ENCODE peak calls at places on chromosomes 6 and 20, in nine cellular contexts. One of them, this sample, is unnamed.

GRCh38 chr20:49751397-49751735 is 37.7 kb upstream of the B4GALT5 start:
- DNase-seq in OCI-LY7: no peak
- DNase-seq in sigmoid colon: peak; percentile 67
- DNase-seq in MCF 10A: no peak
- DNase-seq in hepatocyte: no peak
- DNase-seq in ovary: peak; percentile 33
- DNase-seq in A549: no peak
- DNase-seq in astrocyte of the spinal cord: no peak
- DNase-seq in cardiac fibroblast: peak; percentile 37
- DNase-seq in this sample: no peak

GRCh38 chr6:158408552-158409130 is 96.4 kb downstream of the TULP4 start:
- DNase-seq in ovary: peak; percentile 53
- DNase-seq in A549: no peak
- DNase-seq in MCF 10A: peak; percentile 11
- DNase-seq in OCI-LY7: no peak
- DNase-seq in sigmoid colon: peak; percentile 68
- DNase-seq in cardiac fibroblast: peak; percentile 93
- DNase-seq in hepatocyte: no peak
- DNase-seq in astrocyte of the spinal cord: peak; percentile 87
- DNase-seq in this sample: no peak

GRCh38 chr6:1802495-1803395 is 193.0 kb downstream of the FOXC1 start:
- DNase-seq in cardiac fibroblast: peak; percentile 21
- DNase-seq in hepatocyte: no peak
- DNase-seq in sigmoid colon: no peak
- DNase-seq in OCI-LY7: no peak
- DNase-seq in MCF 10A: no peak
- DNase-seq in astrocyte of the spinal cord: no peak
- DNase-seq in ovary: no peak
- DNase-seq in A549: no peak
- DNase-seq in this sample: no peak

GRCh38 chr20:61437280-61438206 is 185.5 kb downstream of the CDH4 start:
- DNase-seq in MCF 10A: peak; percentile 89
- DNase-seq in cardiac fibroblast: peak; percentile 83
- DNase-seq in A549: no peak
- DNase-seq in sigmoid colon: no peak
- DNase-seq in OCI-LY7: no peak
- DNase-seq in hepatocyte: no peak
- DNase-seq in astrocyte of the spinal cord: peak; percentile 93
- DNase-seq in ovary: no peak
- DNase-seq in this sample: no peak

GRCh38 chr6:4008324-4009047 is 70.5 kb downstream of the FAM217A start:
- DNase-seq in cardiac fibroblast: peak; percentile 90
- DNase-seq in MCF 10A: peak; percentile 79
- DNase-seq in astrocyte of the spinal cord: peak; percentile 88
- DNase-seq in A549: peak; percentile 43
- DNase-seq in hepatocyte: peak; percentile 88
- DNase-seq in sigmoid colon: no peak
- DNase-seq in OCI-LY7: peak; percentile 66
- DNase-seq in ovary: no peak
- DNase-seq in this sample: no peak

GRCh38 chr6:170464524-170464979 is 88.6 kb downstream of the PSMB1 start:
- DNase-seq in cardiac fibroblast: no peak
- DNase-seq in hepatocyte: no peak
- DNase-seq in MCF 10A: no peak
- DNase-seq in astrocyte of the spinal cord: no peak
- DNase-seq in OCI-LY7: no peak
- DNase-seq in ovary: no peak
- DNase-seq in A549: no peak
- DNase-seq in sigmoid colon: no peak
- DNase-seq in this sample: no peak

GRCh38 chr20:8073024-8073832 is 53.7 kb upstream of the TMX4 start:
- DNase-seq in ovary: no peak
- DNase-seq in OCI-LY7: no peak
- DNase-seq in hepatocyte: peak; percentile 63
- DNase-seq in MCF 10A: peak; percentile 83
- DNase-seq in sigmoid colon: no peak
- DNase-seq in cardiac fibroblast: peak; percentile 92
- DNase-seq in A549: no peak
- DNase-seq in astrocyte of the spinal cord: peak; percentile 68
- DNase-seq in this sample: no peak

GRCh38 chr20:58854638-58855471 is 2.3 kb downstream of the GNAS start:
- DNase-seq in cardiac fibroblast: no peak
- DNase-seq in ovary: no peak
- DNase-seq in OCI-LY7: no peak
- DNase-seq in sigmoid colon: no peak
- DNase-seq in A549: no peak
- DNase-seq in hepatocyte: no peak
- DNase-seq in astrocyte of the spinal cord: no peak
- DNase-seq in MCF 10A: no peak
- DNase-seq in this sample: no peak

GRCh38 chr20:17525650-17526049 is 5.5 kb downstream of the BFSP1 start:
- DNase-seq in OCI-LY7: peak; percentile 48
- DNase-seq in astrocyte of the spinal cord: no peak
- DNase-seq in cardiac fibroblast: peak; percentile 34
- DNase-seq in hepatocyte: peak; percentile 44
- DNase-seq in MCF 10A: peak; percentile 48
- DNase-seq in A549: peak; percentile 46
- DNase-seq in sigmoid colon: no peak
- DNase-seq in ovary: no peak
- DNase-seq in this sample: no peak

GRCh38 chr6:12555267-12555666 is 161.3 kb upstream of the PHACTR1 start:
- DNase-seq in sigmoid colon: no peak
- DNase-seq in ovary: no peak
- DNase-seq in A549: no peak
- DNase-seq in cardiac fibroblast: peak; percentile 89
- DNase-seq in astrocyte of the spinal cord: peak; percentile 26
- DNase-seq in MCF 10A: peak; percentile 35
- DNase-seq in OCI-LY7: no peak
- DNase-seq in hepatocyte: no peak
- DNase-seq in this sample: no peak

GRCh38 chr20:4633780-4634179 is 87.9 kb upstream of the PRND start:
- DNase-seq in OCI-LY7: no peak
- DNase-seq in astrocyte of the spinal cord: peak; percentile 65
- DNase-seq in ovary: no peak
- DNase-seq in cardiac fibroblast: peak; percentile 80
- DNase-seq in A549: no peak
- DNase-seq in MCF 10A: peak; percentile 22
- DNase-seq in sigmoid colon: no peak
- DNase-seq in hepatocyte: peak; percentile 29
- DNase-seq in this sample: no peak

GRCh38 chr6:85672623-85673022 is 29.9 kb upstream of the SYNCRIP start:
- DNase-seq in sigmoid colon: no peak
- DNase-seq in OCI-LY7: peak; percentile 22
- DNase-seq in A549: no peak
- DNase-seq in hepatocyte: no peak
- DNase-seq in MCF 10A: no peak
- DNase-seq in astrocyte of the spinal cord: no peak
- DNase-seq in cardiac fibroblast: no peak
- DNase-seq in ovary: no peak
- DNase-seq in this sample: no peak

GRCh38 chr6:73308712-73309533 is 45.2 kb downstream of the DPPA5 start:
- DNase-seq in cardiac fibroblast: peak; percentile 35
- DNase-seq in astrocyte of the spinal cord: peak; percentile 25
- DNase-seq in ovary: no peak
- DNase-seq in hepatocyte: peak; percentile 28
- DNase-seq in sigmoid colon: no peak
- DNase-seq in A549: peak; percentile 44
- DNase-seq in MCF 10A: peak; percentile 42
- DNase-seq in OCI-LY7: peak; percentile 61
- DNase-seq in this sample: no peak

GRCh38 chr6:72246926-72247325 is 360.6 kb downstream of the RIMS1 start:
- DNase-seq in ovary: no peak
- DNase-seq in sigmoid colon: no peak
- DNase-seq in hepatocyte: peak; percentile 5
- DNase-seq in astrocyte of the spinal cord: no peak
- DNase-seq in cardiac fibroblast: no peak
- DNase-seq in A549: no peak
- DNase-seq in MCF 10A: no peak
- DNase-seq in OCI-LY7: no peak
- DNase-seq in this sample: no peak

GRCh38 chr20:2742934-2743559 is 50.5 kb downstream of the EBF4 start:
- DNase-seq in hepatocyte: peak; percentile 83
- DNase-seq in astrocyte of the spinal cord: peak; percentile 49
- DNase-seq in A549: peak; percentile 87
- DNase-seq in OCI-LY7: peak; percentile 70
- DNase-seq in sigmoid colon: peak; percentile 76
- DNase-seq in cardiac fibroblast: peak; percentile 71
- DNase-seq in MCF 10A: peak; percentile 64
- DNase-seq in ovary: peak; percentile 37
- DNase-seq in this sample: peak; percentile 67

GRCh38 chr6:154951400-154952200 is 43.5 kb upstream of the TIAM2 start:
- DNase-seq in MCF 10A: peak; percentile 35
- DNase-seq in cardiac fibroblast: no peak
- DNase-seq in A549: no peak
- DNase-seq in sigmoid colon: no peak
- DNase-seq in astrocyte of the spinal cord: no peak
- DNase-seq in ovary: no peak
- DNase-seq in OCI-LY7: peak; percentile 88
- DNase-seq in hepatocyte: no peak
- DNase-seq in this sample: no peak

GRCh38 chr6:63637865-63638445 is 2.4 kb downstream of the PHF3 start:
- DNase-seq in OCI-LY7: no peak
- DNase-seq in A549: no peak
- DNase-seq in hepatocyte: no peak
- DNase-seq in sigmoid colon: no peak
- DNase-seq in ovary: no peak
- DNase-seq in cardiac fibroblast: peak; percentile 22
- DNase-seq in astrocyte of the spinal cord: no peak
- DNase-seq in MCF 10A: no peak
- DNase-seq in this sample: no peak

GRCh38 chr6:63635165-63635562 is 438 bp upstream of the PHF3 start:
- DNase-seq in hepatocyte: no peak
- DNase-seq in ovary: no peak
- DNase-seq in astrocyte of the spinal cord: no peak
- DNase-seq in sigmoid colon: no peak
- DNase-seq in MCF 10A: no peak
- DNase-seq in A549: no peak
- DNase-seq in OCI-LY7: no peak
- DNase-seq in cardiac fibroblast: no peak
- DNase-seq in this sample: no peak

GRCh38 chr6:63634630-63635029 is 972 bp upstream of the PHF3 start:
- DNase-seq in OCI-LY7: peak; percentile 10
- DNase-seq in cardiac fibroblast: no peak
- DNase-seq in ovary: no peak
- DNase-seq in sigmoid colon: no peak
- DNase-seq in MCF 10A: no peak
- DNase-seq in astrocyte of the spinal cord: peak; percentile 20
- DNase-seq in hepatocyte: peak; percentile 12
- DNase-seq in A549: no peak
- DNase-seq in this sample: no peak

GRCh38 chr6:63636516-63636968 is 940 bp downstream of the PHF3 start:
- DNase-seq in MCF 10A: peak; percentile 60
- DNase-seq in hepatocyte: peak; percentile 69
- DNase-seq in A549: peak; percentile 7
- DNase-seq in OCI-LY7: peak; percentile 44
- DNase-seq in sigmoid colon: no peak
- DNase-seq in astrocyte of the spinal cord: peak; percentile 40
- DNase-seq in ovary: peak; percentile 49
- DNase-seq in cardiac fibroblast: peak; percentile 25
- DNase-seq in this sample: peak; percentile 23

GRCh38 chr6:63635563-63636515 is at the start of gene PHF3:
- DNase-seq in OCI-LY7: peak; percentile 96
- DNase-seq in astrocyte of the spinal cord: peak; percentile 91
- DNase-seq in A549: peak; percentile 64
- DNase-seq in cardiac fibroblast: peak; percentile 92
- DNase-seq in hepatocyte: peak; percentile 98
- DNase-seq in MCF 10A: peak; percentile 86
- DNase-seq in ovary: peak; percentile 91
- DNase-seq in sigmoid colon: peak; percentile 95
- DNase-seq in this sample: peak; percentile 85
- TF ChIP-seq CTCF in OCI-LY7: peak; percentile 42
- TF ChIP-seq CTCF in astrocyte of the spinal cord: peak; percentile 25
- TF ChIP-seq CTCF in A549: no peak
- TF ChIP-seq CTCF in cardiac fibroblast: peak; percentile 16
- TF ChIP-seq CTCF in hepatocyte: peak; percentile 29
- TF ChIP-seq CTCF in MCF 10A: peak; percentile 5
- TF ChIP-seq CTCF in ovary: peak; percentile 10
- TF ChIP-seq CTCF in sigmoid colon: peak; percentile 18
- TF ChIP-seq CTCF in this sample: peak; percentile 22

GRCh38 chr6:36095497-36096391 is 34.6 kb upstream of the MAPK13 start:
- DNase-seq in astrocyte of the spinal cord: no peak
- DNase-seq in MCF 10A: no peak
- DNase-seq in sigmoid colon: no peak
- DNase-seq in hepatocyte: peak; percentile 83
- DNase-seq in ovary: no peak
- DNase-seq in A549: no peak
- DNase-seq in OCI-LY7: no peak
- DNase-seq in cardiac fibroblast: no peak
- DNase-seq in this sample: no peak
- TF ChIP-seq CTCF in astrocyte of the spinal cord: no peak
- TF ChIP-seq CTCF in MCF 10A: no peak
- TF ChIP-seq CTCF in sigmoid colon: peak; percentile 2
- TF ChIP-seq CTCF in hepatocyte: no peak
- TF ChIP-seq CTCF in ovary: no peak
- TF ChIP-seq CTCF in A549: no peak
- TF ChIP-seq CTCF in OCI-LY7: peak; percentile 57
- TF ChIP-seq CTCF in cardiac fibroblast: no peak
- TF ChIP-seq CTCF in this sample: no peak

GRCh38 chr20:36385503-36385902 is 79.4 kb downstream of the DLGAP4 start:
- DNase-seq in sigmoid colon: no peak
- DNase-seq in A549: no peak
- DNase-seq in OCI-LY7: no peak
- DNase-seq in MCF 10A: no peak
- DNase-seq in ovary: no peak
- DNase-seq in astrocyte of the spinal cord: no peak
- DNase-seq in hepatocyte: no peak
- DNase-seq in cardiac fibroblast: no peak
- DNase-seq in this sample: no peak

GRCh38 chr20:36386236-36386635 is 80.1 kb downstream of the DLGAP4 start:
- DNase-seq in OCI-LY7: no peak
- DNase-seq in MCF 10A: no peak
- DNase-seq in hepatocyte: no peak
- DNase-seq in sigmoid colon: no peak
- DNase-seq in astrocyte of the spinal cord: no peak
- DNase-seq in ovary: no peak
- DNase-seq in cardiac fibroblast: no peak
- DNase-seq in A549: no peak
- DNase-seq in this sample: no peak

GRCh38 chr20:36378686-36379085 is 72.5 kb downstream of the DLGAP4 start:
- DNase-seq in OCI-LY7: no peak
- DNase-seq in sigmoid colon: no peak
- DNase-seq in cardiac fibroblast: no peak
- DNase-seq in A549: no peak
- DNase-seq in hepatocyte: no peak
- DNase-seq in ovary: no peak
- DNase-seq in MCF 10A: no peak
- DNase-seq in astrocyte of the spinal cord: no peak
- DNase-seq in this sample: no peak

GRCh38 chr20:36384022-36384619 is 78.0 kb downstream of the DLGAP4 start:
- DNase-seq in hepatocyte: peak; percentile 68
- DNase-seq in ovary: no peak
- DNase-seq in sigmoid colon: no peak
- DNase-seq in OCI-LY7: peak; percentile 49
- DNase-seq in MCF 10A: peak; percentile 74
- DNase-seq in astrocyte of the spinal cord: peak; percentile 19
- DNase-seq in cardiac fibroblast: peak; percentile 32
- DNase-seq in A549: no peak
- DNase-seq in this sample: peak; percentile 64
- TF ChIP-seq CTCF in hepatocyte: peak; percentile 4
- TF ChIP-seq CTCF in ovary: no peak
- TF ChIP-seq CTCF in sigmoid colon: no peak
- TF ChIP-seq CTCF in OCI-LY7: peak; percentile 55
- TF ChIP-seq CTCF in MCF 10A: peak; percentile 9
- TF ChIP-seq CTCF in astrocyte of the spinal cord: no peak
- TF ChIP-seq CTCF in cardiac fibroblast: peak; percentile 27
- TF ChIP-seq CTCF in A549: no peak
- TF ChIP-seq CTCF in this sample: peak; percentile 37

GRCh38 chr6:10381133-10381829 is 33.6 kb downstream of the TFAP2A start:
- DNase-seq in OCI-LY7: no peak
- DNase-seq in ovary: no peak
- DNase-seq in cardiac fibroblast: no peak
- DNase-seq in hepatocyte: peak; percentile 37
- DNase-seq in sigmoid colon: no peak
- DNase-seq in astrocyte of the spinal cord: no peak
- DNase-seq in A549: no peak
- DNase-seq in MCF 10A: no peak
- DNase-seq in this sample: no peak
- TF ChIP-seq CTCF in OCI-LY7: peak; percentile 8
- TF ChIP-seq CTCF in ovary: no peak
- TF ChIP-seq CTCF in cardiac fibroblast: no peak
- TF ChIP-seq CTCF in hepatocyte: peak; percentile 27
- TF ChIP-seq CTCF in sigmoid colon: no peak
- TF ChIP-seq CTCF in astrocyte of the spinal cord: no peak
- TF ChIP-seq CTCF in A549: no peak
- TF ChIP-seq CTCF in MCF 10A: no peak
- TF ChIP-seq CTCF in this sample: peak; percentile 41

This sample was measured in progenitor cell of endocrine pancreas.